ENCODE peak calls at places on chromosomes 4 and X, in four cellular contexts. One of them, this sample, is unnamed.

GRCh38 chr4:81758865-81759264 is 287.2 kb upstream of the RASGEF1B start:
- DNase-seq in AG10803: no peak
- DNase-seq in endothelial cell: no peak
- DNase-seq in choroid plexus epithelial cell: no peak
- DNase-seq in this sample: no peak

GRCh38 chrX:53263597-53264094 is 17.7 kb downstream of the IQSEC2 start:
- DNase-seq in AG10803: peak; percentile 63
- DNase-seq in endothelial cell: no peak
- DNase-seq in choroid plexus epithelial cell: no peak
- DNase-seq in this sample: no peak

GRCh38 chr4:124322234-124322831 is 390.2 kb downstream of the ANKRD50 start:
- DNase-seq in AG10803: peak; percentile 40
- DNase-seq in endothelial cell: no peak
- DNase-seq in choroid plexus epithelial cell: peak; percentile 72
- DNase-seq in this sample: no peak

GRCh38 chr4:40630335-40631021 is 814 bp upstream of the RBM47 start:
- DNase-seq in AG10803: no peak
- DNase-seq in endothelial cell: peak; percentile 52
- DNase-seq in choroid plexus epithelial cell: no peak
- DNase-seq in this sample: peak; percentile 57

GRCh38 chr4:910366-911091 is 21.6 kb downstream of the GAK start:
- DNase-seq in AG10803: no peak
- DNase-seq in endothelial cell: no peak
- DNase-seq in choroid plexus epithelial cell: no peak
- DNase-seq in this sample: no peak

GRCh38 chr4:48698029-48698901 is 81.8 kb downstream of the FRYL start:
- DNase-seq in AG10803: peak; percentile 86
- DNase-seq in endothelial cell: no peak
- DNase-seq in choroid plexus epithelial cell: peak; percentile 95
- DNase-seq in this sample: no peak

GRCh38 chrX:13220916-13221315 is 98.9 kb downstream of the ATXN3L start:
- DNase-seq in AG10803: peak; percentile 29
- DNase-seq in endothelial cell: no peak
- DNase-seq in choroid plexus epithelial cell: peak; percentile 84
- DNase-seq in this sample: no peak

GRCh38 chr4:186400676-186401075 is 134.7 kb downstream of the F11 start:
- DNase-seq in AG10803: no peak
- DNase-seq in endothelial cell: no peak
- DNase-seq in choroid plexus epithelial cell: peak; percentile 31
- DNase-seq in this sample: no peak

GRCh38 chr4:153401501-153401900 is 57.0 kb downstream of the MND1 start:
- DNase-seq in AG10803: no peak
- DNase-seq in endothelial cell: no peak
- DNase-seq in choroid plexus epithelial cell: no peak
- DNase-seq in this sample: no peak

GRCh38 chrX:100829730-100830129 is 9.5 kb downstream of the CSTF2 start:
- DNase-seq in AG10803: peak; percentile 1
- DNase-seq in endothelial cell: no peak
- DNase-seq in choroid plexus epithelial cell: peak; percentile 74
- DNase-seq in this sample: no peak

GRCh38 chr4:150769845-150770244 is 187.9 kb downstream of the MAB21L2 start:
- DNase-seq in AG10803: no peak
- DNase-seq in endothelial cell: no peak
- DNase-seq in choroid plexus epithelial cell: no peak
- DNase-seq in this sample: no peak

GRCh38 chr4:683982-684571 is 4.9 kb downstream of the SLC49A3 start:
- DNase-seq in AG10803: peak; percentile 64
- DNase-seq in endothelial cell: peak; percentile 77
- DNase-seq in choroid plexus epithelial cell: peak; percentile 82
- DNase-seq in this sample: peak; percentile 74

GRCh38 chr4:109334129-109334528 is 31.7 kb upstream of the COL25A1 start:
- DNase-seq in AG10803: no peak
- DNase-seq in endothelial cell: no peak
- DNase-seq in choroid plexus epithelial cell: no peak
- DNase-seq in this sample: no peak

GRCh38 chrX:123905334-123905733 is 45.5 kb downstream of the XIAP start:
- DNase-seq in AG10803: no peak
- DNase-seq in endothelial cell: no peak
- DNase-seq in choroid plexus epithelial cell: no peak
- DNase-seq in this sample: no peak

GRCh38 chrX:52422884-52423283 is 54.1 kb downstream of the XAGE2 start:
- DNase-seq in AG10803: peak; percentile 88
- DNase-seq in endothelial cell: no peak
- DNase-seq in choroid plexus epithelial cell: peak; percentile 81
- DNase-seq in this sample: no peak

GRCh38 chrX:45771114-45771513 is 570.4 kb upstream of the DIPK2B start:
- DNase-seq in AG10803: peak; percentile 93
- DNase-seq in endothelial cell: no peak
- DNase-seq in choroid plexus epithelial cell: peak; percentile 78
- DNase-seq in this sample: no peak

GRCh38 chr4:40231464-40231863 is 34.6 kb downstream of the RHOH start:
- DNase-seq in AG10803: no peak
- DNase-seq in endothelial cell: no peak
- DNase-seq in choroid plexus epithelial cell: no peak
- DNase-seq in this sample: no peak

GRCh38 chrX:101931494-101932248 is at the start of gene ZMAT1:
- DNase-seq in AG10803: peak; percentile 89
- DNase-seq in endothelial cell: peak; percentile 82
- DNase-seq in choroid plexus epithelial cell: peak; percentile 77
- DNase-seq in this sample: peak; percentile 84

DNA sequence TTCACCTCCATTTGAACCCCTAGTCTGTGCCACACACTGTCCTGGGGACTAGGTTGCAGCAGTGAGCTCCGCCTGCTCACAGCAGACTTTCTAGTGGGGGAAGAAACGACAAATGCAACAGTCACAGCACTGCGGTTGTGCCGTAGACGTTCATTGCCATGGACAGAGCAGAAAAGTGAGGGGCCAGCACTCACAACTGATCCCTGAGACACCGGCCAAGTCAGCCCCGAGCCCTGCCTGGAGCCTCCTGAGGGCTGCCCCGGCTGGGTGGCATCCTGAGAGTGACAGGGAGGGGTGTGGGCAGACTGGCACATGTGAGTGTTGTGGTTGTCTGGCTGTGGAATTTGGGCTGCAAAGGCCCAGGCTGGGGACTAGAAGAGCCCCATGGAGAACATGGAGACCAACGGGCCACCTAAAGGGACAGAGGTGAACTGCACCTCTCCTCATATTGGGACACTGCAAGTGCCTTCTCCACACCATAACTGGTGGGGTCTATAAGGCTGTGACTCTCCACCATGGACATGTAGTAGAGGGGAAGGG is 4.6 kb downstream of the DUSP9 start:
- DNase-seq in AG10803: no peak
- DNase-seq in endothelial cell: no peak
- DNase-seq in choroid plexus epithelial cell: no peak
- DNase-seq in this sample: no peak
- TF ChIP-seq CTCF in AG10803: peak; percentile 32
- TF ChIP-seq CTCF in endothelial cell: peak; percentile 31
- TF ChIP-seq CTCF in choroid plexus epithelial cell: peak; percentile 38
- TF ChIP-seq CTCF in this sample: peak; percentile 32

DNA sequence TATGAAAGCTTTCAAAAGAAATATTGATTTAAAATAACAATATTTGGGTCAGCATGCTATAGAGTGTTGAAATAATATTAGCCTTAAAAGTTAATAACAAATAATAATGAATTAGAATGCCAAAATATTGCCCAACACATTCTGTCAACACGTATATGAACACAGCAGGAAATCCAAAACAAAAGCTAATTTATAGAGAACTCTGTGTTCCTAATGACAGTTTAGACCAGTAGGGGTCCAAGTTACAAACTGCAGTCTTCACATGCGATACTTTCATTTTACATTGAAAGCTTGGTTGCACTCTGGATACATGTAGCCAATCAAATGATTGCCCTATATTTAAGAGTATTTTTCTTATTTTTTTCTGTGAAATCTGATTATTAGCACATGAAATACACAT is 274.4 kb downstream of the DCTD start:
- DNase-seq in AG10803: peak; percentile 15
- DNase-seq in endothelial cell: no peak
- DNase-seq in choroid plexus epithelial cell: peak; percentile 93
- DNase-seq in this sample: no peak
- TF ChIP-seq CTCF in AG10803: peak; percentile 34
- TF ChIP-seq CTCF in endothelial cell: no peak
- TF ChIP-seq CTCF in choroid plexus epithelial cell: peak; percentile 47
- TF ChIP-seq CTCF in this sample: peak; percentile 17

GRCh38 chrX:134548844-134549205 is 88.9 kb downstream of the HPRT1 start:
- DNase-seq in AG10803: no peak
- DNase-seq in endothelial cell: no peak
- DNase-seq in choroid plexus epithelial cell: no peak
- DNase-seq in this sample: no peak
- TF ChIP-seq CTCF in AG10803: no peak
- TF ChIP-seq CTCF in endothelial cell: no peak
- TF ChIP-seq CTCF in choroid plexus epithelial cell: no peak
- TF ChIP-seq CTCF in this sample: no peak

GRCh38 chr4:117965608-117966007 is 68.7 kb upstream of the NDST3 start:
- DNase-seq in AG10803: no peak
- DNase-seq in endothelial cell: no peak
- DNase-seq in choroid plexus epithelial cell: no peak
- DNase-seq in this sample: peak; percentile 14

GRCh38 chr4:117971406-117971805 is 62.9 kb upstream of the NDST3 start:
- DNase-seq in AG10803: peak; percentile 9
- DNase-seq in endothelial cell: no peak
- DNase-seq in choroid plexus epithelial cell: no peak
- DNase-seq in this sample: no peak

DNA sequence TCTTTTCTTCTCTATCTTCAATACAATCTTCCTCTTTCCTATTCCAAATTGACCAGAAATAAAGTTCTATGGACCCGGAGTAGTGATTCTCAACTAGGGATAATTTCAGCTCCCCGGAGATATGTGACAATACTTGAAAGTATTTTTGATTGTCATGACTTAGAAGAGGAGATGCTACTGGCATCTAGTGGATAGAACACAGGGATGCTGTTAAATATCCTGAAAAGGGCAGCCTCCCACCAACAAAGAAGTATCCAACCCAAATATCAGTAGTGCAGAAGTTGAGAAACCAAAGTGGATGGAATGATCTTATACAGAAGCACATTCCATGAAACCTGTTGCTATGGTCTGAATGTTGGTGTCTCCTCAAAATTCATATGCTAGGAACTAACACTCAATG is 65.7 kb upstream of the NDST3 start:
- DNase-seq in AG10803: no peak
- DNase-seq in endothelial cell: no peak
- DNase-seq in choroid plexus epithelial cell: no peak
- DNase-seq in this sample: no peak
- TF ChIP-seq CTCF in AG10803: no peak
- TF ChIP-seq CTCF in endothelial cell: no peak
- TF ChIP-seq CTCF in choroid plexus epithelial cell: no peak
- TF ChIP-seq CTCF in this sample: no peak

GRCh38 chr4:139654516-139654915 is 11.1 kb upstream of the MGST2 start:
- DNase-seq in AG10803: no peak
- DNase-seq in endothelial cell: no peak
- DNase-seq in choroid plexus epithelial cell: no peak
- DNase-seq in this sample: no peak

GRCh38 chr4:139651282-139652194 is 14.1 kb upstream of the MGST2 start:
- DNase-seq in AG10803: peak; percentile 81
- DNase-seq in endothelial cell: peak; percentile 72
- DNase-seq in choroid plexus epithelial cell: peak; percentile 91
- DNase-seq in this sample: peak; percentile 80

GRCh38 chr4:139658185-139658584 is 7.4 kb upstream of the MGST2 start:
- DNase-seq in AG10803: no peak
- DNase-seq in endothelial cell: no peak
- DNase-seq in choroid plexus epithelial cell: no peak
- DNase-seq in this sample: no peak

GRCh38 chr4:139656614-139657486 is 8.8 kb upstream of the MGST2 start:
- DNase-seq in AG10803: peak; percentile 72
- DNase-seq in endothelial cell: peak; percentile 67
- DNase-seq in choroid plexus epithelial cell: peak; percentile 88
- DNase-seq in this sample: peak; percentile 62

GRCh38 chr4:139655116-139655515 is 10.5 kb upstream of the MGST2 start:
- DNase-seq in AG10803: peak; percentile 72
- DNase-seq in endothelial cell: peak; percentile 26
- DNase-seq in choroid plexus epithelial cell: peak; percentile 77
- DNase-seq in this sample: no peak
- TF ChIP-seq CTCF in AG10803: peak; percentile 60
- TF ChIP-seq CTCF in endothelial cell: no peak
- TF ChIP-seq CTCF in choroid plexus epithelial cell: peak; percentile 69
- TF ChIP-seq CTCF in this sample: peak; percentile 30

GRCh38 chr4:158268553-158268952 is 58.3 kb downstream of the TMEM144 start:
- DNase-seq in AG10803: no peak
- DNase-seq in endothelial cell: no peak
- DNase-seq in choroid plexus epithelial cell: peak; percentile 11
- DNase-seq in this sample: no peak
- TF ChIP-seq CTCF in AG10803: peak; percentile 5
- TF ChIP-seq CTCF in endothelial cell: no peak
- TF ChIP-seq CTCF in choroid plexus epithelial cell: peak; percentile 41
- TF ChIP-seq CTCF in this sample: no peak

GRCh38 chr4:104451573-104451972 is 43.1 kb downstream of the CXXC4 start:
- DNase-seq in AG10803: no peak
- DNase-seq in endothelial cell: no peak
- DNase-seq in choroid plexus epithelial cell: no peak
- DNase-seq in this sample: no peak
- TF ChIP-seq CTCF in AG10803: no peak
- TF ChIP-seq CTCF in endothelial cell: no peak
- TF ChIP-seq CTCF in choroid plexus epithelial cell: no peak
- TF ChIP-seq CTCF in this sample: peak; percentile 32

This sample was measured in nephron progenitor cell.